ENCODE peak calls at places on chromosomes 7 and 10, in five cellular contexts. One of them, this sample, is unnamed.

GRCh38 chr10:5147255-5147980 is 37.5 kb downstream of the AKR1C8 start:
- DNase-seq in mesenchymal stem cell: no peak
- DNase-seq in H1: no peak
- DNase-seq in H9: no peak
- DNase-seq in trophoblast cell: no peak
- DNase-seq in this sample: no peak

GRCh38 chr10:78634835-78635234 is 433.9 kb upstream of the ZMIZ1 start:
- DNase-seq in trophoblast cell: peak; percentile 48
- DNase-seq in H1: no peak
- DNase-seq in H9: no peak
- DNase-seq in mesenchymal stem cell: peak; percentile 46
- DNase-seq in this sample: no peak

GRCh38 chr10:51171946-51172345 is 97.7 kb downstream of the PRKG1 start:
- DNase-seq in H9: no peak
- DNase-seq in mesenchymal stem cell: peak; percentile 22
- DNase-seq in H1: no peak
- DNase-seq in trophoblast cell: no peak
- DNase-seq in this sample: no peak

GRCh38 chr7:21898265-21898930 is 47.3 kb downstream of the CDCA7L start:
- DNase-seq in trophoblast cell: peak; percentile 6
- DNase-seq in mesenchymal stem cell: no peak
- DNase-seq in H9: no peak
- DNase-seq in H1: no peak
- DNase-seq in this sample: no peak

GRCh38 chr7:47488969-47489342 is 93.0 kb downstream of the TNS3 start:
- DNase-seq in H1: no peak
- DNase-seq in H9: no peak
- DNase-seq in trophoblast cell: peak; percentile 61
- DNase-seq in mesenchymal stem cell: peak; percentile 78
- DNase-seq in this sample: peak; percentile 93

GRCh38 chr10:13722747-13723657 is 136.2 kb downstream of the PRPF18 start:
- DNase-seq in H9: no peak
- DNase-seq in H1: no peak
- DNase-seq in trophoblast cell: no peak
- DNase-seq in mesenchymal stem cell: no peak
- DNase-seq in this sample: no peak

GRCh38 chr7:12674861-12675260 is 12.6 kb upstream of the ARL4A start:
- DNase-seq in trophoblast cell: peak; percentile 73
- DNase-seq in H1: no peak
- DNase-seq in mesenchymal stem cell: peak; percentile 75
- DNase-seq in H9: peak; percentile 50
- DNase-seq in this sample: no peak

GRCh38 chr10:44779511-44779910 is 131.6 kb upstream of the TMEM72 start:
- DNase-seq in H9: no peak
- DNase-seq in mesenchymal stem cell: no peak
- DNase-seq in trophoblast cell: no peak
- DNase-seq in H1: no peak
- DNase-seq in this sample: no peak

GRCh38 chr10:88934900-88935672 is 17.5 kb downstream of the ACTA2 start:
- DNase-seq in trophoblast cell: peak; percentile 86
- DNase-seq in H1: peak; percentile 63
- DNase-seq in H9: peak; percentile 76
- DNase-seq in mesenchymal stem cell: peak; percentile 84
- DNase-seq in this sample: peak; percentile 65

GRCh38 chr7:151068069-151068773 is 8.8 kb downstream of the SLC4A2 start:
- DNase-seq in H9: no peak
- DNase-seq in mesenchymal stem cell: peak; percentile 82
- DNase-seq in trophoblast cell: peak; percentile 75
- DNase-seq in H1: no peak
- DNase-seq in this sample: no peak

GRCh38 chr7:25750738-25751529 is 401.1 kb upstream of the NFE2L3 start:
- DNase-seq in trophoblast cell: no peak
- DNase-seq in H9: no peak
- DNase-seq in H1: no peak
- DNase-seq in mesenchymal stem cell: peak; percentile 8
- DNase-seq in this sample: no peak

GRCh38 chr10:58952747-58953466 is 223.5 kb upstream of the PHYHIPL start:
- DNase-seq in H1: no peak
- DNase-seq in mesenchymal stem cell: peak; percentile 43
- DNase-seq in H9: no peak
- DNase-seq in trophoblast cell: peak; percentile 77
- DNase-seq in this sample: peak; percentile 42

GRCh38 chr7:69812756-69813155 is 214.5 kb downstream of the AUTS2 start:
- DNase-seq in mesenchymal stem cell: no peak
- DNase-seq in H9: no peak
- DNase-seq in trophoblast cell: no peak
- DNase-seq in H1: no peak
- DNase-seq in this sample: no peak

GRCh38 chr10:23173549-23174074 is 18.5 kb upstream of the PTF1A start:
- DNase-seq in mesenchymal stem cell: no peak
- DNase-seq in H1: no peak
- DNase-seq in trophoblast cell: no peak
- DNase-seq in H9: no peak
- DNase-seq in this sample: no peak

GRCh38 chr10:30736685-30737232 is 107.2 kb upstream of the LYZL2 start:
- DNase-seq in trophoblast cell: peak; percentile 7
- DNase-seq in H1: no peak
- DNase-seq in mesenchymal stem cell: peak; percentile 100
- DNase-seq in H9: no peak
- DNase-seq in this sample: no peak

GRCh38 chr10:111993321-111993720 is 190.2 kb downstream of the GPAM start:
- DNase-seq in mesenchymal stem cell: no peak
- DNase-seq in trophoblast cell: no peak
- DNase-seq in H9: no peak
- DNase-seq in H1: no peak
- DNase-seq in this sample: no peak

GRCh38 chr7:30800785-30801252 is 29.6 kb downstream of the MINDY4 start:
- DNase-seq in trophoblast cell: peak; percentile 75
- DNase-seq in mesenchymal stem cell: peak; percentile 82
- DNase-seq in H1: peak; percentile 21
- DNase-seq in H9: peak; percentile 56
- DNase-seq in this sample: peak; percentile 69

GRCh38 chr10:47217123-47217522 is 82.9 kb upstream of the GDF10 start:
- DNase-seq in mesenchymal stem cell: no peak
- DNase-seq in trophoblast cell: no peak
- DNase-seq in H1: no peak
- DNase-seq in H9: no peak
- DNase-seq in this sample: no peak
- H3K9ac ChIP-seq in mesenchymal stem cell: no peak overlapping the region
- H3K9ac ChIP-seq in trophoblast cell: no peak overlapping the region
- H3K9ac ChIP-seq in H1: no peak overlapping the region
- H3K9ac ChIP-seq in H9: no peak overlapping the region
- H3K9ac ChIP-seq in this sample: no peak overlapping the region

GRCh38 chr7:71210220-71210619 is 78.3 kb downstream of the GALNT17 start:
- DNase-seq in trophoblast cell: no peak
- DNase-seq in H9: no peak
- DNase-seq in mesenchymal stem cell: no peak
- DNase-seq in H1: no peak
- DNase-seq in this sample: no peak
- H2BK12ac ChIP-seq in trophoblast cell: no peak overlapping the region
- H2BK12ac ChIP-seq in H9: no peak overlapping the region
- H2BK12ac ChIP-seq in mesenchymal stem cell: no peak overlapping the region
- H2BK12ac ChIP-seq in H1: no peak overlapping the region
- H2BK12ac ChIP-seq in this sample: no peak overlapping the region

GRCh38 chr10:47020491-47020890 is 109.3 kb downstream of the PTPN20 start:
- DNase-seq in H1: no peak
- DNase-seq in mesenchymal stem cell: no peak
- DNase-seq in trophoblast cell: no peak
- DNase-seq in H9: no peak
- DNase-seq in this sample: no peak
- H3K9ac ChIP-seq in H1: no peak overlapping the region
- H3K9ac ChIP-seq in mesenchymal stem cell: peak overlapping the region; percentile 31
- H3K9ac ChIP-seq in trophoblast cell: no peak overlapping the region
- H3K9ac ChIP-seq in H9: no peak overlapping the region
- H3K9ac ChIP-seq in this sample: no peak overlapping the region

DNA sequence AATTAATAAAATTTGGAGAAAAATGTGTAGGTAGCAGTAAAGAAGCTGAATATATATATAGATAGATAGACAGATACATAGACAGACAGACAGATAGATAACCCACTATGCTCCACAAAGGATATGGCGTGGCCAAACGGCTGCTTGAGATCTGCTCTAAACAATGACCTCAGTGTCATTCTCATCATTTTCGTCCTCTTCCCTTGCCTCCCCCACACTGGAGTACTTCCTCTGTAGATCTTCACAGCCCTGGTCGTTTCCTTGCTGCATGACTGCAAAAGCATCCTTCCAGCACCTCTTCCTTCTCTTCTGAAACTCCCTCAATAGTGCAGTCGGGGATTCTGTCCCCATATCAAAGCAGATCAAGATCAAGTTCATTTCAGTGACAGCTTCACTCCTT is 35.6 kb upstream of the ATP6V0A4 start:
- DNase-seq in mesenchymal stem cell: no peak
- DNase-seq in H9: no peak
- DNase-seq in trophoblast cell: no peak
- DNase-seq in H1: no peak
- DNase-seq in this sample: no peak
- H2BK12ac ChIP-seq in mesenchymal stem cell: no peak overlapping the region
- H2BK12ac ChIP-seq in H9: no peak overlapping the region
- H2BK12ac ChIP-seq in trophoblast cell: no peak overlapping the region
- H2BK12ac ChIP-seq in H1: no peak overlapping the region
- H2BK12ac ChIP-seq in this sample: no peak overlapping the region

GRCh38 chr10:82419981-82420380 is 545.0 kb downstream of the NRG3 start:
- DNase-seq in mesenchymal stem cell: no peak
- DNase-seq in H1: no peak
- DNase-seq in H9: no peak
- DNase-seq in trophoblast cell: no peak
- DNase-seq in this sample: no peak
- H3K9ac ChIP-seq in mesenchymal stem cell: no peak overlapping the region
- H3K9ac ChIP-seq in H1: no peak overlapping the region
- H3K9ac ChIP-seq in H9: no peak overlapping the region
- H3K9ac ChIP-seq in trophoblast cell: no peak overlapping the region
- H3K9ac ChIP-seq in this sample: no peak overlapping the region

GRCh38 chr7:121000091-121000983 is 11.8 kb downstream of the CPED1 start:
- DNase-seq in mesenchymal stem cell: peak; percentile 78
- DNase-seq in H9: no peak
- DNase-seq in trophoblast cell: no peak
- DNase-seq in H1: no peak
- DNase-seq in this sample: no peak
- H2BK12ac ChIP-seq in mesenchymal stem cell: no peak overlapping the region
- H2BK12ac ChIP-seq in H9: no peak overlapping the region
- H2BK12ac ChIP-seq in trophoblast cell: no peak overlapping the region
- H2BK12ac ChIP-seq in H1: no peak overlapping the region
- H2BK12ac ChIP-seq in this sample: no peak overlapping the region

GRCh38 chr7:159200421-159200820 is 55.8 kb upstream of the VIPR2 start:
- DNase-seq in H1: no peak
- DNase-seq in mesenchymal stem cell: no peak
- DNase-seq in H9: no peak
- DNase-seq in trophoblast cell: no peak
- DNase-seq in this sample: no peak

GRCh38 chr7:159197066-159197975 is 52.7 kb upstream of the VIPR2 start:
- DNase-seq in H9: peak; percentile 80
- DNase-seq in trophoblast cell: no peak
- DNase-seq in H1: no peak
- DNase-seq in mesenchymal stem cell: no peak
- DNase-seq in this sample: peak; percentile 4

GRCh38 chr7:159196584-159196983 is 51.9 kb upstream of the VIPR2 start:
- DNase-seq in H1: no peak
- DNase-seq in trophoblast cell: no peak
- DNase-seq in mesenchymal stem cell: no peak
- DNase-seq in H9: no peak
- DNase-seq in this sample: no peak

GRCh38 chr7:159195926-159196325 is 51.3 kb upstream of the VIPR2 start:
- DNase-seq in H1: no peak
- DNase-seq in H9: no peak
- DNase-seq in mesenchymal stem cell: no peak
- DNase-seq in trophoblast cell: no peak
- DNase-seq in this sample: no peak

DNA sequence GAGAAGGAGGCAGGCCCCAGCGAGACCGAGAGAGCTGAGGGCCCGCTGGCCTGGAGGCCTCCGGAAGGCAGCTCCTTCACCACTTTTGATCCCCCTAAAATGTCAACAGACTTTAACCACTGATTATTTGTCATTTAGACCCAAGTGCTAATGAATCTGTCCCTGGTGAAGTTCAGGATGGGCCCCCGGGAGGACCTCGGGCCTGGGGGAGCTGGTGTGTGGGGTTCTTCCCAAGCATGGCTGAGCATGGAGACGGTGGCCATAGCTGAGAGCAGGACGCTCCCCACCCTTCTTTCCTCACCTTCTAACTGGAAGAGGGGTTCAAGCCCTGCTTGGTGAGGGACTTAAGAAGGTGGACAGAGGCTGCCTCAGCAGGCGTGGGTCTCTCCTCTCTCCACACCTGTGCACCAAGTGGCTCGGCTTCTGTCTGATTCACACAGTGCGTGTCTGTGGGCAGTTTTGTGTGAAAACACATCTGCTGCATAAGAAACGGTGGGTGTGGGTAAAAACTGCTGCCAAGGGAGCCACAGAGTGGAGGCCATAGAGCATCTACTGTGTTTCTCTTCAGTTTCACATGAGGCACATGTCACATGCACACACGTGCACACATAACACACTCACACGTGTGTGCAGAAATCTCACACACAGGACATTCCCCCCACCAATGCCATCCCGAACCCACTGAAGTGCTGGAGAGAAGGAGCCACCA is 53.5 kb upstream of the VIPR2 start:
- DNase-seq in H9: no peak
- DNase-seq in trophoblast cell: no peak
- DNase-seq in mesenchymal stem cell: no peak
- DNase-seq in H1: no peak
- DNase-seq in this sample: no peak
- H3K9ac ChIP-seq in H9: no peak overlapping the region
- H3K9ac ChIP-seq in trophoblast cell: no peak overlapping the region
- H3K9ac ChIP-seq in mesenchymal stem cell: no peak overlapping the region
- H3K9ac ChIP-seq in H1: no peak overlapping the region
- H3K9ac ChIP-seq in this sample: no peak overlapping the region

GRCh38 chr10:72218756-72219155 is 2.7 kb upstream of the ASCC1 start:
- DNase-seq in H9: no peak
- DNase-seq in H1: no peak
- DNase-seq in mesenchymal stem cell: no peak
- DNase-seq in trophoblast cell: no peak
- DNase-seq in this sample: no peak

GRCh38 chr10:72215611-72216549 is at the start of the genes ANAPC16 and ASCC1:
- DNase-seq in H9: peak; percentile 93
- DNase-seq in trophoblast cell: peak; percentile 98
- DNase-seq in mesenchymal stem cell: peak; percentile 95
- DNase-seq in H1: peak; percentile 75
- DNase-seq in this sample: peak; percentile 93

GRCh38 chr10:72220637-72221036 is 4.6 kb upstream of the ASCC1 start:
- DNase-seq in mesenchymal stem cell: no peak
- DNase-seq in H9: no peak
- DNase-seq in H1: no peak
- DNase-seq in trophoblast cell: no peak
- DNase-seq in this sample: no peak

GRCh38 chr10:72219229-72219814 is 3.2 kb upstream of the ASCC1 start:
- DNase-seq in H9: no peak
- DNase-seq in trophoblast cell: no peak
- DNase-seq in H1: no peak
- DNase-seq in mesenchymal stem cell: no peak
- DNase-seq in this sample: no peak

DNA sequence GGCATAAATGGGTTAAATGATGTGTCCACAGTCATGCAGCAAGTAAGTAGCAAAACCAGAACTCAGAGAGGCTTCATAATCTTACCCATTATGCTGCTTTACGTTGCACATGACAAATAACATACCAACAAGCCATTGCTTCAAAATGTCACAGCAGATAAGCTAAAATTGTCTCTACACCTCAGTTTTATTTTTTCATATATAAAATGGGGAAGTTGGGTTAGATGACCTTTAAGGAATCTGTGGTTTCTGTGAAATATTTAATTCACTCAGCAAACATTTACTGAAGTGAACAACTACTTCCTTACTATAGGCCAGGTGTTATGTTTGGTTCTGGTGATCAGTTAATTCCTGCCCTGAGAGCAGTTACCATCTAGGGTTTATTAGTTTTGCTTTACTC is 2.3 kb upstream of the ASCC1 start:
- DNase-seq in mesenchymal stem cell: no peak
- DNase-seq in H1: no peak
- DNase-seq in trophoblast cell: no peak
- DNase-seq in H9: no peak
- DNase-seq in this sample: no peak
- H2BK12ac ChIP-seq in mesenchymal stem cell: no peak overlapping the region
- H2BK12ac ChIP-seq in H1: no peak overlapping the region
- H2BK12ac ChIP-seq in trophoblast cell: no peak overlapping the region
- H2BK12ac ChIP-seq in H9: no peak overlapping the region
- H2BK12ac ChIP-seq in this sample: no peak overlapping the region